ENCODE peak calls at places on chromosomes 3 and 15, in six cellular contexts. Q is dermis blood vessel endothelial cell, A is T-cell, D is AG04450, F is T1000, W is prostate gland. I is an unnamed sample.

GRCh38 chr15:66644000-66644787 is 57.8 kb upstream of the SMAD6 start:
- DNase-seq in Q (peak), A (no peak), D (no peak), F (no peak), W (no peak), I (no peak)

GRCh38 chr3:129112308-129113052 is 9.1 kb downstream of the RAB43 start:
- DNase-seq in Q (peak), A (no peak), D (no peak), F (no peak), W (no peak), I (no peak)

GRCh38 chr15:68598171-68599152 is 19.7 kb downstream of the CORO2B start:
- DNase-seq in Q (no peak), A (no peak), D (no peak), F (no peak), W (no peak), I (no peak)

GRCh38 chr3:61600195-61600594 is 38.8 kb downstream of the PTPRG start:
- DNase-seq in Q (no peak), A (no peak), D (no peak), F (no peak), W (no peak), I (no peak)

GRCh38 chr3:23728651-23729117 is 77.1 kb upstream of the UBE2E1 start:
- DNase-seq in Q (no peak), A (no peak), D (no peak), F (no peak), W (no peak), I (no peak)

GRCh38 chr3:10198761-10199688 is 34.3 kb downstream of the IRAK2 start:
- DNase-seq in Q (peak), A (peak), D (no peak), F (no peak), W (peak), I (peak)

GRCh38 chr3:34284959-34285358 is 486.5 kb downstream of the PDCD6IP start:
- DNase-seq in Q (no peak), A (no peak), D (no peak), F (no peak), W (no peak), I (no peak)

GRCh38 chr15:83030021-83030420 is 18.6 kb upstream of the C15orf40 start:
- DNase-seq in Q (no peak), A (no peak), D (no peak), F (peak), W (no peak), I (no peak)

GRCh38 chr3:179421500-179421899 is 29.8 kb downstream of the GNB4 start:
- DNase-seq in Q (peak), A (no peak), D (peak), F (no peak), W (no peak), I (no peak)

GRCh38 chr3:48430359-48431101 is 644 bp upstream of the PLXNB1 start:
- DNase-seq in Q (no peak), A (no peak), D (no peak), F (no peak), W (no peak), I (no peak)